ENCODE peak calls at places on chromosomes 12 and 14, in eight cellular contexts. Q is OCI-M1; E is right lobe of liver; K is activated B cell treated with CpG ODN at 0.5 μM for 24 hours; M is GM06990; L is CD8-positive, alpha-beta T cell; O is GM10248; G is GM12892. Y is an unnamed sample.

GRCh38 chr14:103221781-103222358 is 98.6 kb downstream of the TNFAIP2 start:
- DNase-seq in Q (no peak), E (no peak), K (no peak), M (no peak), L (no peak), O (no peak), G (no peak), Y (no peak)

GRCh38 chr12:27436029-27436428 is 10.5 kb upstream of the SMCO2 start:
- DNase-seq in Q (no peak), E (no peak), K (no peak), M (no peak), L (no peak), O (no peak), G (no peak), Y (no peak)

GRCh38 chr12:106774808-106775524 is 484 bp downstream of the RIC8B start:
- DNase-seq in Q (no peak), E (no peak), K (no peak), M (no peak), L (peak), O (peak), G (peak), Y (peak)

GRCh38 chr14:34354556-34354955 is 107.5 kb downstream of the SPTSSA start:
- DNase-seq in Q (no peak), E (no peak), K (no peak), M (no peak), L (no peak), O (no peak), G (no peak), Y (no peak)

GRCh38 chr12:89247962-89248361 is 104.3 kb downstream of the DUSP6 start:
- DNase-seq in Q (no peak), E (no peak), K (no peak), M (no peak), L (no peak), O (no peak), G (no peak), Y (no peak)

GRCh38 chr12:112908548-112908947 is 1.8 kb downstream of the OAS1 start:
- DNase-seq in Q (no peak), E (no peak), K (no peak), M (no peak), L (no peak), O (no peak), G (no peak), Y (no peak)

GRCh38 chr12:111341426-111342065 is 27.3 kb downstream of the PHETA1 start:
- DNase-seq in Q (no peak), E (no peak), K (no peak), M (no peak), L (no peak), O (no peak), G (no peak), Y (no peak)

GRCh38 chr12:31248815-31249214 is 77.1 kb downstream of the SINHCAF start:
- DNase-seq in Q (no peak), E (no peak), K (no peak), M (no peak), L (no peak), O (no peak), G (no peak), Y (no peak)

GRCh38 chr12:14454098-14454907 is 88.8 kb downstream of the ATF7IP start:
- DNase-seq in Q (peak), E (no peak), K (no peak), M (peak), L (no peak), O (peak), G (peak), Y (peak)

GRCh38 chr12:83086023-83086422 is 399.3 kb downstream of the TMTC2 start:
- DNase-seq in Q (no peak), E (no peak), K (no peak), M (no peak), L (no peak), O (no peak), G (no peak), Y (no peak)

GRCh38 chr12:100061814-100062213 is 77.1 kb upstream of the ANKS1B start:
- DNase-seq in Q (no peak), E (no peak), K (no peak), M (no peak), L (no peak), O (no peak), G (no peak), Y (no peak)

GRCh38 chr14:87014854-87015253 is 978.1 kb downstream of the GALC start:
- DNase-seq in Q (peak), E (no peak), K (no peak), M (no peak), L (no peak), O (no peak), G (no peak), Y (no peak)